ENCODE peak calls at places on chromosomes 6 and 20, in nine cellular contexts. One of them, this sample, is unnamed.

GRCh38 chr6:14454467-14454763 is 336.8 kb downstream of the CD83 start:
- DNase-seq in MM.1S: no peak
- DNase-seq in spleen: no peak
- DNase-seq in hepatocyte: no peak
- DNase-seq in testis: no peak
- DNase-seq in esophagus squamous epithelium: no peak
- DNase-seq in sigmoid colon: no peak
- DNase-seq in breast epithelium: no peak
- DNase-seq in endodermal cell: no peak
- DNase-seq in this sample: no peak

GRCh38 chr6:135921176-135921575 is 69.7 kb downstream of the PDE7B start:
- DNase-seq in MM.1S: no peak
- DNase-seq in spleen: no peak
- DNase-seq in hepatocyte: no peak
- DNase-seq in testis: no peak
- DNase-seq in esophagus squamous epithelium: no peak
- DNase-seq in sigmoid colon: no peak
- DNase-seq in breast epithelium: no peak
- DNase-seq in endodermal cell: no peak
- DNase-seq in this sample: no peak

GRCh38 chr6:110390404-110390803 is 25.0 kb downstream of the DDO start:
- DNase-seq in MM.1S: peak
- DNase-seq in spleen: no peak
- DNase-seq in hepatocyte: no peak
- DNase-seq in testis: no peak
- DNase-seq in esophagus squamous epithelium: no peak
- DNase-seq in sigmoid colon: no peak
- DNase-seq in breast epithelium: no peak
- DNase-seq in endodermal cell: no peak
- DNase-seq in this sample: no peak

GRCh38 chr20:62359491-62360121 is 7.5 kb downstream of the LAMA5 start:
- DNase-seq in MM.1S: no peak
- DNase-seq in spleen: no peak
- DNase-seq in hepatocyte: peak
- DNase-seq in testis: no peak
- DNase-seq in esophagus squamous epithelium: no peak
- DNase-seq in sigmoid colon: peak
- DNase-seq in breast epithelium: no peak
- DNase-seq in endodermal cell: peak
- DNase-seq in this sample: no peak

GRCh38 chr6:11110921-11111768 is at the start of gene ERVFRD-1:
- DNase-seq in MM.1S: no peak
- DNase-seq in spleen: no peak
- DNase-seq in hepatocyte: no peak
- DNase-seq in testis: no peak
- DNase-seq in esophagus squamous epithelium: no peak
- DNase-seq in sigmoid colon: no peak
- DNase-seq in breast epithelium: no peak
- DNase-seq in endodermal cell: no peak
- DNase-seq in this sample: no peak

GRCh38 chr6:137913434-137913833 is 46.4 kb downstream of the TNFAIP3 start:
- DNase-seq in MM.1S: no peak
- DNase-seq in spleen: no peak
- DNase-seq in hepatocyte: no peak
- DNase-seq in testis: no peak
- DNase-seq in esophagus squamous epithelium: no peak
- DNase-seq in sigmoid colon: no peak
- DNase-seq in breast epithelium: no peak
- DNase-seq in endodermal cell: no peak
- DNase-seq in this sample: no peak

GRCh38 chr6:111113731-111114438 is 26.6 kb downstream of the SLC16A10 start:
- DNase-seq in MM.1S: peak
- DNase-seq in spleen: no peak
- DNase-seq in hepatocyte: peak
- DNase-seq in testis: peak
- DNase-seq in esophagus squamous epithelium: no peak
- DNase-seq in sigmoid colon: peak
- DNase-seq in breast epithelium: no peak
- DNase-seq in endodermal cell: peak
- DNase-seq in this sample: no peak

GRCh38 chr6:168035098-168035660 is 37.7 kb downstream of the KIF25 start:
- DNase-seq in MM.1S: no peak
- DNase-seq in spleen: peak
- DNase-seq in hepatocyte: peak
- DNase-seq in testis: peak
- DNase-seq in esophagus squamous epithelium: no peak
- DNase-seq in sigmoid colon: peak
- DNase-seq in breast epithelium: no peak
- DNase-seq in endodermal cell: peak
- DNase-seq in this sample: peak

GRCh38 chr6:52306972-52307849 is 22.7 kb upstream of the MCM3 start:
- DNase-seq in MM.1S: no peak
- DNase-seq in spleen: peak
- DNase-seq in hepatocyte: peak
- DNase-seq in testis: no peak
- DNase-seq in esophagus squamous epithelium: no peak
- DNase-seq in sigmoid colon: no peak
- DNase-seq in breast epithelium: no peak
- DNase-seq in endodermal cell: peak
- DNase-seq in this sample: no peak

GRCh38 chr6:151870375-151870774 is 62.9 kb downstream of the ESR1 start:
- DNase-seq in MM.1S: no peak
- DNase-seq in spleen: no peak
- DNase-seq in hepatocyte: no peak
- DNase-seq in testis: no peak
- DNase-seq in esophagus squamous epithelium: no peak
- DNase-seq in sigmoid colon: no peak
- DNase-seq in breast epithelium: no peak
- DNase-seq in endodermal cell: no peak
- DNase-seq in this sample: no peak

GRCh38 chr20:63402178-63402859 is 41.2 kb upstream of the CHRNA4 start:
- DNase-seq in MM.1S: no peak
- DNase-seq in spleen: no peak
- DNase-seq in hepatocyte: no peak
- DNase-seq in testis: no peak
- DNase-seq in esophagus squamous epithelium: no peak
- DNase-seq in sigmoid colon: no peak
- DNase-seq in breast epithelium: no peak
- DNase-seq in endodermal cell: no peak
- DNase-seq in this sample: no peak

GRCh38 chr6:168407842-168408241 is 33.1 kb upstream of the SMOC2 start:
- DNase-seq in MM.1S: no peak
- DNase-seq in spleen: no peak
- DNase-seq in hepatocyte: no peak
- DNase-seq in testis: no peak
- DNase-seq in esophagus squamous epithelium: no peak
- DNase-seq in sigmoid colon: no peak
- DNase-seq in breast epithelium: no peak
- DNase-seq in endodermal cell: peak
- DNase-seq in this sample: no peak

GRCh38 chr6:128491643-128492206 is 28.7 kb downstream of the PTPRK start:
- DNase-seq in MM.1S: no peak
- DNase-seq in spleen: no peak
- DNase-seq in hepatocyte: no peak
- DNase-seq in testis: peak
- DNase-seq in esophagus squamous epithelium: no peak
- DNase-seq in sigmoid colon: no peak
- DNase-seq in breast epithelium: peak
- DNase-seq in endodermal cell: no peak
- DNase-seq in this sample: no peak

GRCh38 chr6:27873101-27874030 is 38.8 kb downstream of the OR2B2 start:
- DNase-seq in MM.1S: no peak
- DNase-seq in spleen: peak
- DNase-seq in hepatocyte: peak
- DNase-seq in testis: peak
- DNase-seq in esophagus squamous epithelium: no peak
- DNase-seq in sigmoid colon: no peak
- DNase-seq in breast epithelium: no peak
- DNase-seq in endodermal cell: peak
- DNase-seq in this sample: no peak

GRCh38 chr20:25314497-25315417 is 66.9 kb downstream of the PYGB start:
- DNase-seq in MM.1S: no peak
- DNase-seq in spleen: peak
- DNase-seq in hepatocyte: no peak
- DNase-seq in testis: no peak
- DNase-seq in esophagus squamous epithelium: no peak
- DNase-seq in sigmoid colon: peak
- DNase-seq in breast epithelium: no peak
- DNase-seq in endodermal cell: no peak
- DNase-seq in this sample: no peak

GRCh38 chr6:69084746-69085335 is 449.8 kb downstream of the ADGRB3 start:
- DNase-seq in MM.1S: no peak
- DNase-seq in spleen: no peak
- DNase-seq in hepatocyte: no peak
- DNase-seq in testis: no peak
- DNase-seq in esophagus squamous epithelium: no peak
- DNase-seq in sigmoid colon: no peak
- DNase-seq in breast epithelium: no peak
- DNase-seq in endodermal cell: no peak
- DNase-seq in this sample: no peak

GRCh38 chr6:108564178-108564577 is 3.5 kb downstream of the FOXO3 start:
- DNase-seq in MM.1S: peak
- DNase-seq in spleen: no peak
- DNase-seq in hepatocyte: no peak
- DNase-seq in testis: no peak
- DNase-seq in esophagus squamous epithelium: no peak
- DNase-seq in sigmoid colon: no peak
- DNase-seq in breast epithelium: no peak
- DNase-seq in endodermal cell: no peak
- DNase-seq in this sample: no peak

GRCh38 chr6:33744001-33744848 is 2.5 kb downstream of the IP6K3 start:
- DNase-seq in MM.1S: peak
- DNase-seq in spleen: peak
- DNase-seq in hepatocyte: peak
- DNase-seq in testis: peak
- DNase-seq in esophagus squamous epithelium: no peak
- DNase-seq in sigmoid colon: peak
- DNase-seq in breast epithelium: peak
- DNase-seq in endodermal cell: peak
- DNase-seq in this sample: no peak

GRCh38 chr6:155014715-155015300 is 19.7 kb downstream of the TIAM2 start:
- DNase-seq in MM.1S: no peak
- DNase-seq in spleen: no peak
- DNase-seq in hepatocyte: peak
- DNase-seq in testis: no peak
- DNase-seq in esophagus squamous epithelium: no peak
- DNase-seq in sigmoid colon: no peak
- DNase-seq in breast epithelium: no peak
- DNase-seq in endodermal cell: no peak
- DNase-seq in this sample: peak

GRCh38 chr6:159421586-159421985 is 252.4 kb downstream of the FNDC1 start:
- DNase-seq in MM.1S: no peak
- DNase-seq in spleen: no peak
- DNase-seq in hepatocyte: no peak
- DNase-seq in testis: no peak
- DNase-seq in esophagus squamous epithelium: no peak
- DNase-seq in sigmoid colon: no peak
- DNase-seq in breast epithelium: no peak
- DNase-seq in endodermal cell: no peak
- DNase-seq in this sample: no peak

GRCh38 chr6:168047841-168048723 is 30.9 kb downstream of the FRMD1 start:
- DNase-seq in MM.1S: no peak
- DNase-seq in spleen: peak
- DNase-seq in hepatocyte: no peak
- DNase-seq in testis: peak
- DNase-seq in esophagus squamous epithelium: no peak
- DNase-seq in sigmoid colon: no peak
- DNase-seq in breast epithelium: no peak
- DNase-seq in endodermal cell: no peak
- DNase-seq in this sample: no peak

GRCh38 chr6:40946738-40947301 is 92.2 kb downstream of the UNC5CL start:
- DNase-seq in MM.1S: no peak
- DNase-seq in spleen: no peak
- DNase-seq in hepatocyte: no peak
- DNase-seq in testis: no peak
- DNase-seq in esophagus squamous epithelium: no peak
- DNase-seq in sigmoid colon: no peak
- DNase-seq in breast epithelium: no peak
- DNase-seq in endodermal cell: no peak
- DNase-seq in this sample: no peak
- TF ChIP-seq CTCF in MM.1S: no peak
- TF ChIP-seq CTCF in spleen: no peak
- TF ChIP-seq CTCF in hepatocyte: no peak
- TF ChIP-seq CTCF in testis: no peak
- TF ChIP-seq CTCF in esophagus squamous epithelium: no peak
- TF ChIP-seq CTCF in sigmoid colon: no peak
- TF ChIP-seq CTCF in breast epithelium: no peak
- TF ChIP-seq CTCF in endodermal cell: no peak
- TF ChIP-seq CTCF in this sample: no peak

DNA sequence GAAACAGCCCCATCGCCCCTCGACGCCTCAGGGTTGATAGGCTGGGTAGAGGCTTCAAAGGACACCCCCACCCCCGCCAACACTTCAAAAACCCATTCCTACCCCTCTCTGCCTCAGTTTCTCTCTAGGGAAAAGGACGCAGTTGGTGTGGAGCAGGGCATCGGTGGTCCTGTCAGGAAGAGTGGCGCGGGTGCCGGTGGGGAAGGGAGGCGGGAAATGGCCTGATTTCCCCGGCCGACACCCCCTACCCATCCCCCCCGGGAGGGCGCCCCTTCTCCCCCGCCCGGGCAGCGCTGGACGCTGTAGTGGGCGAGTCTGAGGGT is 367 bp downstream of the NRSN2 start:
- DNase-seq in MM.1S: no peak
- DNase-seq in spleen: no peak
- DNase-seq in hepatocyte: no peak
- DNase-seq in testis: no peak
- DNase-seq in esophagus squamous epithelium: no peak
- DNase-seq in sigmoid colon: no peak
- DNase-seq in breast epithelium: no peak
- DNase-seq in endodermal cell: no peak
- DNase-seq in this sample: no peak
- H3K4me3 ChIP-seq in MM.1S: peak
- H3K4me3 ChIP-seq in spleen: peak
- H3K4me3 ChIP-seq in hepatocyte: peak
- H3K4me3 ChIP-seq in testis: peak
- H3K4me3 ChIP-seq in esophagus squamous epithelium: peak
- H3K4me3 ChIP-seq in sigmoid colon: peak
- H3K4me3 ChIP-seq in breast epithelium: peak
- H3K4me3 ChIP-seq in endodermal cell: peak
- H3K4me3 ChIP-seq in this sample: peak

GRCh38 chr6:85703359-85703758 is 60.7 kb upstream of the SYNCRIP start:
- DNase-seq in MM.1S: no peak
- DNase-seq in spleen: no peak
- DNase-seq in hepatocyte: peak
- DNase-seq in testis: no peak
- DNase-seq in esophagus squamous epithelium: no peak
- DNase-seq in sigmoid colon: no peak
- DNase-seq in breast epithelium: no peak
- DNase-seq in endodermal cell: no peak
- DNase-seq in this sample: no peak
- TF ChIP-seq CTCF in MM.1S: no peak
- TF ChIP-seq CTCF in spleen: no peak
- TF ChIP-seq CTCF in hepatocyte: no peak
- TF ChIP-seq CTCF in testis: no peak
- TF ChIP-seq CTCF in esophagus squamous epithelium: no peak
- TF ChIP-seq CTCF in sigmoid colon: no peak
- TF ChIP-seq CTCF in breast epithelium: no peak
- TF ChIP-seq CTCF in endodermal cell: no peak
- TF ChIP-seq CTCF in this sample: no peak

GRCh38 chr6:77466055-77467028 is 3.1 kb upstream of the HTR1B start:
- DNase-seq in MM.1S: peak
- DNase-seq in spleen: no peak
- DNase-seq in hepatocyte: peak
- DNase-seq in testis: peak
- DNase-seq in esophagus squamous epithelium: no peak
- DNase-seq in sigmoid colon: no peak
- DNase-seq in breast epithelium: no peak
- DNase-seq in endodermal cell: peak
- DNase-seq in this sample: peak
- H3K4me3 ChIP-seq in MM.1S: peak
- H3K4me3 ChIP-seq in spleen: peak
- H3K4me3 ChIP-seq in hepatocyte: peak
- H3K4me3 ChIP-seq in testis: peak
- H3K4me3 ChIP-seq in esophagus squamous epithelium: peak
- H3K4me3 ChIP-seq in sigmoid colon: peak
- H3K4me3 ChIP-seq in breast epithelium: peak
- H3K4me3 ChIP-seq in endodermal cell: peak
- H3K4me3 ChIP-seq in this sample: peak